ENCODE peak calls at places on chromosomes 6 and 20, in nine cellular contexts. W, Q, T, V, S, C, K, E and G are unnamed samples.
A peak's percentile ranks its signal among the peaks of the same experiment; 100 is the strongest.

GRCh38 chr6:146957443-146957842 is 246.8 kb upstream of the STXBP5 start:
- DNase-seq in V (no peak), C (no peak), T (no peak), W (no peak), K (no peak), Q (no peak), E (no peak), S (no peak), G (no peak)

GRCh38 chr6:119179842-119180241 is 101.4 kb upstream of the FAM184A start:
- DNase-seq in S (no peak), W (no peak), V (no peak), C (no peak), Q (no peak), K (no peak), T (no peak), E (no peak), G (no peak)

GRCh38 chr6:4612636-4613171 is 163.5 kb upstream of the CDYL start:
- DNase-seq in K (no peak), C (no peak), E (no peak), W (no peak), V (peak; percentile 49), S (peak; percentile 53), Q (no peak), T (no peak), G (no peak)

GRCh38 chr6:156953478-156954146 is 176.4 kb downstream of the ARID1B start:
- DNase-seq in S (no peak), K (no peak), T (no peak), E (no peak), C (no peak), V (no peak), W (no peak), Q (no peak), G (no peak)

GRCh38 chr6:130848945-130849344 is 21.7 kb downstream of the SMLR1 start:
- DNase-seq in C (no peak), W (no peak), S (no peak), T (no peak), K (no peak), E (no peak), Q (no peak), V (no peak), G (no peak)

GRCh38 chr6:158818580-158819212 is 472 bp downstream of the EZR start:
- DNase-seq in T (peak; percentile 76), W (peak; percentile 70), K (peak; percentile 74), S (peak; percentile 81), V (peak; percentile 63), Q (peak; percentile 72), E (peak; percentile 76), C (no peak), G (peak; percentile 25)

GRCh38 chr6:53300656-53301551 is 47.8 kb downstream of the ELOVL5 start:
- DNase-seq in S (no peak), V (no peak), Q (no peak), T (peak; percentile 60), K (no peak), W (peak; percentile 38), E (no peak), C (no peak), G (peak; percentile 64)

GRCh38 chr6:75735491-75736186 is 13.4 kb upstream of the MYO6 start:
- DNase-seq in K (no peak), T (no peak), E (no peak), C (no peak), V (no peak), Q (peak; percentile 29), W (no peak), S (no peak), G (no peak)

GRCh38 chr6:144617231-144618199 is 332.4 kb downstream of the UTRN start:
- DNase-seq in K (no peak), C (no peak), S (no peak), V (no peak), T (no peak), W (no peak), Q (no peak), E (no peak), G (no peak)

GRCh38 chr6:108948252-108948651 is 100.0 kb downstream of the ARMC2 start:
- DNase-seq in V (no peak), W (no peak), Q (no peak), K (no peak), E (peak; percentile 76), S (peak; percentile 74), T (no peak), C (no peak), G (peak; percentile 54)

GRCh38 chr6:45535933-45536332 is 158.2 kb upstream of the SUPT3H start:
- DNase-seq in E (no peak), K (no peak), V (no peak), Q (no peak), C (no peak), T (no peak), W (no peak), S (no peak), G (no peak)

GRCh38 chr6:148760568-148761531 is 14.0 kb downstream of the UST start:
- DNase-seq in V (peak; percentile 76), C (no peak), W (peak; percentile 41), T (peak; percentile 34), E (peak; percentile 94), S (peak; percentile 79), K (peak; percentile 61), Q (no peak), G (no peak)

GRCh38 chr20:52845044-52845443 is 127.1 kb upstream of the TSHZ2 start:
- DNase-seq in E (no peak), S (no peak), K (no peak), T (no peak), W (no peak), C (no peak), Q (no peak), V (no peak), G (no peak)

GRCh38 chr6:16367584-16367970 is 129.2 kb downstream of the GMPR start:
- DNase-seq in W (no peak), T (no peak), C (no peak), E (no peak), K (no peak), S (no peak), Q (no peak), V (no peak), G (no peak)

GRCh38 chr20:5168582-5169396 is 42.0 kb downstream of the CDS2 start:
- DNase-seq in E (no peak), T (peak; percentile 51), Q (no peak), W (no peak), K (no peak), S (no peak), C (no peak), V (peak; percentile 35), G (no peak)

GRCh38 chr20:8854566-8854965 is 214.3 kb upstream of the PLCB4 start:
- DNase-seq in T (no peak), Q (no peak), E (peak; percentile 67), S (peak; percentile 59), C (no peak), K (peak; percentile 36), W (peak; percentile 31), V (peak; percentile 45), G (no peak)

GRCh38 chr6:91852232-91852631 is 1265.4 kb upstream of the MAP3K7 start:
- DNase-seq in C (no peak), K (no peak), S (no peak), E (no peak), T (no peak), Q (no peak), V (no peak), W (no peak), G (no peak)

GRCh38 chr6:10411915-10412164 is 3.0 kb downstream of the TFAP2A start:
- DNase-seq in S (no peak), T (no peak), V (no peak), C (no peak), E (no peak), Q (no peak), K (no peak), W (no peak), G (no peak)
- H3K27ac ChIP-seq in S (no peak overlapping the region), T (peak overlapping the region; percentile 51), V (no peak overlapping the region), C (no peak overlapping the region), E (peak overlapping the region; percentile 89), Q (no peak overlapping the region), K (no peak overlapping the region), W (no peak overlapping the region), G (no peak overlapping the region)

GRCh38 chr6:29926081-29926794 is 16.1 kb upstream of the HLA-A start:
- DNase-seq in K (no peak), E (no peak), C (no peak), T (no peak), V (peak; percentile 35), W (no peak), Q (peak; percentile 26), S (peak; percentile 54), G (no peak)
- H3K27ac ChIP-seq in K (peak overlapping the region; percentile 90), E (peak overlapping the region; percentile 86), C (no peak overlapping the region), T (no peak overlapping the region), V (peak overlapping the region; percentile 89), W (peak overlapping the region; percentile 58), Q (peak overlapping the region; percentile 60), S (no peak overlapping the region), G (peak overlapping the region; percentile 83)

GRCh38 chr6:54431466-54431865 is 123.2 kb downstream of the TINAG start:
- DNase-seq in E (no peak), T (no peak), S (no peak), Q (no peak), W (no peak), K (no peak), C (no peak), V (no peak), G (no peak)

GRCh38 chr6:54428437-54428836 is 120.2 kb downstream of the TINAG start:
- DNase-seq in Q (no peak), C (no peak), T (no peak), V (no peak), K (no peak), S (no peak), W (no peak), E (no peak), G (no peak)

GRCh38 chr6:54426995-54427394 is 118.8 kb downstream of the TINAG start:
- DNase-seq in Q (no peak), S (no peak), K (no peak), C (no peak), V (no peak), E (no peak), W (no peak), T (no peak), G (no peak)

GRCh38 chr6:54427396-54427910 is 119.2 kb downstream of the TINAG start:
- DNase-seq in S (no peak), K (no peak), T (no peak), Q (no peak), C (no peak), W (no peak), E (no peak), V (no peak), G (no peak)
- H3K27ac ChIP-seq in S (no peak overlapping the region), K (no peak overlapping the region), T (no peak overlapping the region), Q (no peak overlapping the region), C (no peak overlapping the region), W (no peak overlapping the region), E (no peak overlapping the region), V (no peak overlapping the region), G (no peak overlapping the region)

DNA sequence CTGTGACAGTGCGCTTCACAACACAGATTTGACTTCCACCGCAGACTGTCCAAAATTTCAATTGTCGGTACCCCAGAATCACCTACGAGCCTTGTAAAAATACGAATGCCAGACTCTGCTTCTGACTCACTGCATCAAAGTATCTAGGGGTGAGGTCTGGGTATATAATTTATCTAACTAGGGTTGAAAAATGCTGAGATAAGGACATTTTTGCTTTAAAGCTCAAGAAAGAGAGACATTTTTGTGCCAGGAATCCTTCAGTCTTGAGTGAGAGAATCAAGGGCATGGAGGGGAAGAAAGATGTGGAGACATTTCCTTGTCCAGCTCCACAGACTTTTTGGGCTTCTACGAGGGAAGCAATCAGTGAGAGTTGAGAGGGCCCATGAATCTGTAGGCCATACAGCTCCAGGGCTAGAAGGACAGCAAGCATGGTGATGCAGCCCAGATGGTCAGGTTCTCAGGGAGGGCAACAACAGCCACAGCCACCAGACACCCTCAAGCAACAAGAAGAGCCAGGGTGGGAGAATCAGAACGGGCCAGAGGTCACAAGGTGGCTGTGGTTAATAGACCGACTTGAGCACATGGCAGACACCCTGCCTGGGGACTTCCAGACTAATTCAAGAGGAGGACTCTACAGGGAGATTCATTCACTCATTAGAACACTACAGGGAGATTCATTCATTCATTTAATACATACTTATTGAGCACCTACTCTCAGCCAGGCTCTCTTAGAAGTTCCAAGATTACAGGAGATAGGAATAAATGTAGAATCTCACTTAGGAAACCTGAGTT is 211.1 kb upstream of the PRDM1 start:
- DNase-seq in W (no peak), K (no peak), V (no peak), C (no peak), E (no peak), T (no peak), Q (no peak), S (no peak), G (no peak)
- H3K27ac ChIP-seq in W (no peak overlapping the region), K (no peak overlapping the region), V (no peak overlapping the region), C (no peak overlapping the region), E (no peak overlapping the region), T (no peak overlapping the region), Q (no peak overlapping the region), S (no peak overlapping the region), G (no peak overlapping the region)